ENCODE peak calls at places on chromosome 19, in four cellular contexts. E, L, Q and T are unnamed samples.

GRCh38 chr19:57025491-57025890 is 94.3 kb upstream of the USP29 start:
- DNase-seq in E (no peak), L (no peak), Q (no peak), T (no peak)

GRCh38 chr19:52880895-52881389 is 16.5 kb downstream of the ZNF320 start:
- DNase-seq in E (no peak), L (no peak), Q (no peak), T (no peak)

GRCh38 chr19:43678512-43678911 is 8.5 kb upstream of the PLAUR start:
- DNase-seq in E (no peak), L (no peak), Q (no peak), T (no peak)

GRCh38 chr19:1967087-1967608 is 26.2 kb downstream of the CSNK1G2 start:
- DNase-seq in E (no peak), L (no peak), Q (no peak), T (no peak)

GRCh38 chr19:14147797-14148605 is 11.6 kb upstream of the ASF1B start:
- DNase-seq in E (peak; percentile 92), L (peak; percentile 36), Q (peak; percentile 81), T (peak; percentile 73)

GRCh38 chr19:7004313-7004931 is 16.8 kb downstream of the MBD3L2B start:
- DNase-seq in E (no peak), L (peak; percentile 34), Q (peak; percentile 18), T (peak; percentile 30)

GRCh38 chr19:32387701-32388392 is 17.7 kb upstream of the DPY19L3 start:
- DNase-seq in E (no peak), L (no peak), Q (no peak), T (no peak)

GRCh38 chr19:36747750-36748149 is 24.9 kb downstream of the ZNF850 start:
- DNase-seq in E (no peak), L (no peak), Q (no peak), T (no peak)

GRCh38 chr19:6362024-6362344 is 653 bp downstream of the CLPP start:
- DNase-seq in E (no peak), L (no peak), Q (no peak), T (no peak)

GRCh38 chr19:1884719-1885334 is 469 bp downstream of the ABHD17A start:
- DNase-seq in E (peak; percentile 75), L (no peak), Q (no peak), T (no peak)

GRCh38 chr19:45463241-45463640 is 4.6 kb upstream of the FOSB start:
- DNase-seq in E (no peak), L (no peak), Q (no peak), T (no peak)

GRCh38 chr19:16871870-16872269 is 16.9 kb upstream of the F2RL3 start:
- DNase-seq in E (no peak), L (no peak), Q (no peak), T (no peak)

GRCh38 chr19:6412111-6412999 is 12.3 kb downstream of the KHSRP start:
- DNase-seq in E (peak; percentile 78), L (peak; percentile 31), Q (peak; percentile 62), T (peak; percentile 56)

GRCh38 chr19:54439174-54439851 is 9.7 kb upstream of the LENG8 start:
- DNase-seq in E (peak; percentile 63), L (no peak), Q (no peak), T (peak; percentile 62)

GRCh38 chr19:38266070-38266469 is 1.7 kb downstream of the SPINT2 start:
- DNase-seq in E (no peak), L (no peak), Q (no peak), T (peak; percentile 87)

GRCh38 chr19:32658075-32658474 is 16.9 kb downstream of the ANKRD27 start:
- DNase-seq in E (no peak), L (no peak), Q (no peak), T (no peak)

GRCh38 chr19:5788422-5788821 is 2.5 kb downstream of the DUS3L start:
- DNase-seq in E (no peak), L (no peak), Q (no peak), T (no peak)

GRCh38 chr19:43525836-43526771 is 897 bp downstream of the ETHE1 start:
- DNase-seq in E (peak; percentile 54), L (no peak), Q (peak; percentile 18), T (peak; percentile 9)

GRCh38 chr19:33476151-33476707 is 45.4 kb downstream of the PEPD start:
- DNase-seq in E (no peak), L (no peak), Q (no peak), T (no peak)

GRCh38 chr19:52689804-52690394 is 44.9 kb downstream of the ZNF611 start:
- DNase-seq in E (peak; percentile 61), L (no peak), Q (peak; percentile 43), T (peak; percentile 12)

GRCh38 chr19:49473868-49474544 is at the start of gene FLT3LG:
- DNase-seq in E (peak; percentile 96), L (no peak), Q (peak; percentile 87), T (peak; percentile 72)

GRCh38 chr19:48139053-48139452 is 28.4 kb upstream of the PLA2G4C start:
- DNase-seq in E (no peak), L (no peak), Q (no peak), T (no peak)

GRCh38 chr19:17296278-17296677 is 6.9 kb downstream of the ABHD8 start:
- DNase-seq in E (peak; percentile 39), L (no peak), Q (no peak), T (no peak)

GRCh38 chr19:36150586-36150985 is 1.7 kb downstream of the COX7A1 start:
- DNase-seq in E (no peak), L (no peak), Q (no peak), T (no peak)

GRCh38 chr19:56477429-56478338 is 539 bp upstream of the ZNF667 start:
- DNase-seq in E (peak; percentile 98), L (no peak), Q (peak; percentile 25), T (peak; percentile 94)

GRCh38 chr19:31451686-31452325 is 102.6 kb upstream of the TSHZ3 start:
- DNase-seq in E (no peak), L (no peak), Q (no peak), T (no peak)

GRCh38 chr19:1401138-1401888 is at the start of gene GAMT:
- DNase-seq in E (peak; percentile 98), L (no peak), Q (peak; percentile 89), T (peak; percentile 45)

GRCh38 chr19:42563352-42564210 is 31.1 kb downstream of the CEACAM8 start:
- DNase-seq in E (peak; percentile 63), L (peak; percentile 43), Q (peak; percentile 66), T (peak; percentile 49)

GRCh38 chr19:4516199-4516938 is 1.9 kb downstream of the PLIN4 start:
- DNase-seq in E (no peak), L (no peak), Q (no peak), T (no peak)

GRCh38 chr19:45716314-45717130 is 14.2 kb downstream of the FBXO46 start:
- DNase-seq in E (peak; percentile 57), L (no peak), Q (peak; percentile 33), T (peak; percentile 51)

GRCh38 chr19:49109569-49110233 is 4.5 kb upstream of the LIN7B start:
- DNase-seq in E (no peak), L (no peak), Q (no peak), T (no peak)

GRCh38 chr19:34430738-34431625 is 2.8 kb downstream of the UBA2 start:
- DNase-seq in E (peak; percentile 77), L (peak; percentile 35), Q (peak; percentile 61), T (peak; percentile 52)

GRCh38 chr19:34960103-34960805 is 3.8 kb downstream of the ZNF792 start:
- DNase-seq in E (no peak), L (no peak), Q (no peak), T (no peak)

GRCh38 chr19:27824108-27824507 is 1388.8 kb downstream of the UQCRFS1 start:
- DNase-seq in E (no peak), L (no peak), Q (no peak), T (no peak)

GRCh38 chr19:8238251-8238650 is 29.1 kb downstream of the CERS4 start:
- DNase-seq in E (no peak), L (no peak), Q (no peak), T (no peak)

GRCh38 chr19:8239528-8240273 is 30.5 kb downstream of the CERS4 start:
- DNase-seq in E (no peak), L (no peak), Q (no peak), T (no peak)

GRCh38 chr19:8241646-8242045 is 32.5 kb downstream of the CERS4 start:
- DNase-seq in E (no peak), L (no peak), Q (no peak), T (no peak)

GRCh38 chr19:8242212-8242821 is 33.1 kb downstream of the CERS4 start:
- DNase-seq in E (no peak), L (no peak), Q (no peak), T (no peak)

DNA sequence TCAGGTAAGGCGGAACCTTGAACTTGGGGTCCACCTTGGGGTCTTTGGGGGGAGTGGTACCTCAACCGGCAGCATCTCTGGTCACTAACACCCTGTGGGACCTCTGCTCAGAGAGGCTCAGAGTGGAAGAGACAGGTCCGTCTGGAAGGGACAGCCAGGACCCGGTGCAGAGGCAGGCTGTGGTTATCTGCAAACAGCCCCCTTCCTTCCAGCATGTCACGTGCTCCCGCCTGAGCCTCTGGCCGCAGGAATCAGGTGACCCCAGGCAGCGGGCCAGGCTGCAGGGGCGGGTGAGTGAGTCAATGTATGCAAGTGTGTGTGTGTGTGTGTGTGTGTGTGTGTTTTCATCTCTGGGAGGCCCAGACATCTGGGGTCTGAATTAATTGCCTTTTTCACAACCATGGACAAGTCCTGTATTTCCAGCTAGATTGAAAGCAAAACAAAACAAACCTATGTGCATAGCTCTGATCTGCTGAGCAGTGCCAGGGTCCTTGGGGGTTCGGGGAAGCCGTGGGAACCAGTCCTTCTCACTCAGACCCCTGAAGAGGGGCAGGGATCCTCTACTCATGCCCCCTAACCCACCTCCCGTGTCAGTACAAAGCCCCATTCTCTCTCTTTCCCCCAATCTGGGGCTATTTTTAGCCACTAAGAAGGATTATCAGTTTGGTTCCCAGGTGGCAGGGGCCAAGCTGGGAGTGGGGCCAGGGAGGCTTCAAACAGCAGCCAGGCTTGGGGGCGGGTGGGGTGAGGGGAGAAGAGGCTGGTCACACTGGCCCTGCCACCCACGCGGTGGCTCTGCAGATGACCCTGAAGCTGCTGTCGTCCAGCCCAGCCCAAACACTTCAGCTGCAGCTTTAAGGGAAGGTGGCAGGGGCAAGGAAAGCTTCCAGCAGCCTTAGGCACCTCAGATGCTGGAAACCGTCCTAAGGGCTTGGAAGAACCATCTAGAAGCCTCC is 31.4 kb downstream of the CERS4 start:
- DNase-seq in E (peak; percentile 93), L (peak; percentile 47), Q (peak; percentile 95), T (peak; percentile 35)
- TF ChIP-seq JUND in E (no peak), L (peak; percentile 42), Q (peak; percentile 95), T (no peak)

DNA sequence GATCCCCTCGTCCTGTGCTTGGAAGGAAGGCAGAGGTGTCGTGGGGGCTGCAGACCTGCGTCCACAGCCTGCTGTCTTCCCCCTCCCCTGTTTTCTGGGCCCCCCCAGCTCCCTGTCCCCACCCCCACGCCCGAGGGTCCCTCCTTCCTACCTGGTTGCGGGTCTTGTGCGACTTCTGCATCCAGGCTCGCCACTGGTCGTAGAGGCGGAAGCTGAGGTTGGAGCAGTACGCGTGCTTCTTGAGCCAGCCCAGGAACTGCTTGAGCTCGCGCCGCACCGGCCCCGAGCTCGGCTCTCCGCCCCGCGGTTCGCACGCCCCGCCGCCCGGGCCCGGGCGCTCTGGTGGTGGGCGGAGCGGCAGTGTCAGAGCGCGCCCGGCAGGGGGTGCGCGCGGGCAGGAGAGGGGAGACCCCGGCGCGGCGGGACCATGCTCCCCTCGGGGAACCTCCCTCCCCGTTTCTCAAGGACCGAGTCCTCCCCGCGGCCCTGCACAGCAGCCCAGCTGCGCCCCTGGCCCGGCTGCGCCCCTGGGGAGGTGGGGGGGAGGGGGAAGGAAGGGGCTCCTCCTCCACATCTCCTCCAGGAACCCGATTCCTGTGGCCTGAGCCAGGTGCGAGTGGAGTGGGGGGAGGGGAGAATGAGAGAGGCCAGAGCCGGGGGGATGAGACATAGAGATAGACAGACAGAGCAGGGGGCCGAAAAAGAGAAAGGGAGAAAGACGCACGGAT is 5.7 kb downstream of the REX1BD start:
- DNase-seq in E (peak; percentile 96), L (no peak), Q (peak; percentile 91), T (peak; percentile 71)
- TF ChIP-seq JUND in E (no peak), L (no peak), Q (no peak), T (no peak)

GRCh38 chr19:15614507-15615379 is at the start of gene CYP4F8:
- DNase-seq in E (no peak), L (no peak), Q (no peak), T (peak; percentile 39)
- TF ChIP-seq JUND in E (no peak), L (no peak), Q (no peak), T (no peak)

GRCh38 chr19:46716672-46717033 is 261 bp downstream of the PRKD2 start:
- DNase-seq in E (no peak), L (no peak), Q (peak; percentile 40), T (no peak)
- TF ChIP-seq JUND in E (no peak), L (no peak), Q (no peak), T (no peak)